ENCODE peak calls at places on chromosomes 2 and 18, in nine cellular contexts. Q, U, J, P, M, O, T, K and A are unnamed samples.

GRCh38 chr2:184053326-184053725 is 545.0 kb upstream of the ZNF804A start:
- DNase-seq in K (peak), T (no peak), J (no peak), P (peak), M (no peak), Q (no peak), U (no peak), O (no peak), A (no peak)

GRCh38 chr2:163175294-163175693 is 336.7 kb upstream of the KCNH7 start:
- DNase-seq in K (no peak), T (no peak), U (no peak), P (no peak), O (no peak), M (no peak), Q (no peak), J (no peak), A (no peak)

GRCh38 chr2:172821370-172822338 is 86.0 kb downstream of the RAPGEF4 start:
- DNase-seq in O (no peak), J (no peak), M (no peak), Q (no peak), P (no peak), T (no peak), U (no peak), K (no peak), A (no peak)

GRCh38 chr2:85888020-85888744 is 608 bp downstream of the ST3GAL5 start:
- DNase-seq in O (no peak), K (no peak), Q (no peak), P (peak), T (no peak), J (no peak), M (peak), U (peak), A (peak)

GRCh38 chr2:12717191-12717987 is 653 bp downstream of the TRIB2 start:
- DNase-seq in K (peak), J (peak), P (peak), M (peak), U (peak), T (no peak), O (peak), Q (no peak), A (peak)

GRCh38 chr2:6183231-6183630 is 491.0 kb downstream of the SOX11 start:
- DNase-seq in Q (no peak), T (no peak), P (no peak), U (no peak), K (no peak), J (no peak), M (no peak), O (peak), A (no peak)

GRCh38 chr18:59957957-59958356 is 58.2 kb downstream of the PMAIP1 start:
- DNase-seq in U (no peak), P (peak), K (peak), T (peak), Q (no peak), O (peak), J (peak), M (peak), A (peak)

GRCh38 chr2:1793868-1794445 is 49.6 kb upstream of the PXDN start:
- DNase-seq in K (no peak), T (no peak), U (no peak), M (no peak), Q (no peak), P (no peak), O (no peak), J (no peak), A (peak)

GRCh38 chr2:241298554-241299165 is 16.8 kb downstream of the HDLBP start:
- DNase-seq in Q (no peak), P (no peak), O (no peak), M (no peak), T (no peak), J (no peak), U (no peak), K (no peak), A (no peak)